ENCODE peak calls at places on chromosome X, in six cellular contexts. J, Z, K, U, B and M are unnamed samples.

GRCh38 chrX:17405225-17405969 is 30.4 kb downstream of the NHS start:
- DNase-seq in J (no peak), Z (peak), K (no peak), U (no peak), B (no peak), M (peak)

GRCh38 chrX:71537743-71538142 is 4.8 kb downstream of the OGT start:
- DNase-seq in J (no peak), Z (no peak), K (no peak), U (no peak), B (no peak), M (no peak)

GRCh38 chrX:85114776-85115175 is 111.1 kb downstream of the APOOL start:
- DNase-seq in J (no peak), Z (no peak), K (no peak), U (no peak), B (no peak), M (no peak)

GRCh38 chrX:3811331-3812311 is 98.2 kb upstream of the PRKX start:
- DNase-seq in J (no peak), Z (peak), K (no peak), U (peak), B (peak), M (peak)

GRCh38 chrX:40908026-40908425 is 172.7 kb upstream of the MED14 start:
- DNase-seq in J (no peak), Z (no peak), K (no peak), U (no peak), B (no peak), M (no peak)

GRCh38 chrX:10341309-10341708 is 184.5 kb downstream of the CLCN4 start:
- DNase-seq in J (no peak), Z (no peak), K (no peak), U (no peak), B (no peak), M (no peak)

GRCh38 chrX:152637649-152638442 is at the start of gene GABRQ:
- DNase-seq in J (no peak), Z (no peak), K (no peak), U (no peak), B (no peak), M (no peak)

GRCh38 chrX:71823391-71824057 is 60.4 kb downstream of the CXorf49B start:
- DNase-seq in J (no peak), Z (no peak), K (no peak), U (no peak), B (no peak), M (no peak)

GRCh38 chrX:139931646-139932076 is 1.2 kb downstream of the ATP11C start:
- DNase-seq in J (no peak), Z (no peak), K (no peak), U (peak), B (no peak), M (no peak)

GRCh38 chrX:88940904-88941303 is 193.9 kb downstream of the CPXCR1 start:
- DNase-seq in J (no peak), Z (no peak), K (no peak), U (no peak), B (no peak), M (no peak)

GRCh38 chrX:110847334-110847733 is 51.7 kb upstream of the CHRDL1 start:
- DNase-seq in J (no peak), Z (peak), K (no peak), U (peak), B (no peak), M (peak)

GRCh38 chrX:153592091-153592833 is 6.7 kb downstream of the CCNQ start:
- DNase-seq in J (no peak), Z (no peak), K (no peak), U (no peak), B (no peak), M (no peak)

GRCh38 chrX:40511258-40511657 is 69.5 kb upstream of the ATP6AP2 start:
- DNase-seq in J (no peak), Z (no peak), K (no peak), U (no peak), B (no peak), M (no peak)

GRCh38 chrX:39692796-39693195 is 405.0 kb downstream of the BCOR start:
- DNase-seq in J (no peak), Z (no peak), K (no peak), U (no peak), B (no peak), M (no peak)

GRCh38 chrX:119512145-119512800 is 44.0 kb downstream of the SLC25A5 start:
- DNase-seq in J (peak), Z (peak), K (peak), U (peak), B (peak), M (peak)

GRCh38 chrX:133364201-133364600 is 51.1 kb downstream of the GPC4 start:
- DNase-seq in J (no peak), Z (no peak), K (no peak), U (no peak), B (no peak), M (no peak)

GRCh38 chrX:152588206-152588605 is 49.5 kb upstream of the GABRQ start:
- DNase-seq in J (no peak), Z (no peak), K (no peak), U (no peak), B (no peak), M (no peak)

GRCh38 chrX:124035657-124036056 is 74.2 kb downstream of the STAG2 start:
- DNase-seq in J (no peak), Z (no peak), K (no peak), U (no peak), B (no peak), M (no peak)

GRCh38 chrX:132119283-132119682 is 8.5 kb downstream of the FRMD7 start:
- DNase-seq in J (no peak), Z (no peak), K (no peak), U (no peak), B (no peak), M (no peak)

GRCh38 chrX:120791013-120791643 is 84.5 kb downstream of the CT47B1 start:
- DNase-seq in J (peak), Z (peak), K (peak), U (no peak), B (peak), M (peak)

GRCh38 chrX:110316351-110317078 is 1.4 kb downstream of the AMMECR1 start:
- DNase-seq in J (no peak), Z (no peak), K (no peak), U (no peak), B (no peak), M (no peak)

GRCh38 chrX:151974336-151975227 is at the start of gene GABRE:
- DNase-seq in J (peak), Z (peak), K (peak), U (peak), B (peak), M (no peak)

GRCh38 chrX:67296395-67296794 is 247.4 kb upstream of the AR start:
- DNase-seq in J (no peak), Z (no peak), K (no peak), U (no peak), B (no peak), M (no peak)

GRCh38 chrX:29587107-29587506 is 628.3 kb upstream of the MAGEB2 start:
- DNase-seq in J (no peak), Z (no peak), K (no peak), U (no peak), B (no peak), M (no peak)

GRCh38 chrX:140292188-140292587 is 212.7 kb downstream of the SOX3 start:
- DNase-seq in J (no peak), Z (no peak), K (no peak), U (no peak), B (no peak), M (no peak)

GRCh38 chrX:149527705-149528104 is 13.1 kb upstream of the EOLA1 start:
- DNase-seq in J (no peak), Z (peak), K (no peak), U (no peak), B (no peak), M (peak)

GRCh38 chrX:1658083-1658463 is 43.2 kb downstream of the ASMT start:
- DNase-seq in J (no peak), Z (no peak), K (peak), U (no peak), B (no peak), M (no peak)

GRCh38 chrX:110358548-110358947 is at the start of gene RTL9:
- DNase-seq in J (no peak), Z (no peak), K (no peak), U (no peak), B (no peak), M (no peak)

GRCh38 chrX:117972681-117973080 is 143.9 kb downstream of the KLHL13 start:
- DNase-seq in J (no peak), Z (no peak), K (no peak), U (no peak), B (no peak), M (no peak)

GRCh38 chrX:12701625-12702024 is 89.6 kb upstream of the PRPS2 start:
- DNase-seq in J (peak), Z (peak), K (no peak), U (peak), B (peak), M (peak)

GRCh38 chrX:97995834-97996233 is 1112.1 kb downstream of the RPA4 start:
- DNase-seq in J (no peak), Z (no peak), K (no peak), U (no peak), B (no peak), M (no peak)
- TF ChIP-seq CTCF in J (no peak), Z (no peak), K (no peak), U (no peak), B (no peak), M (no peak)

GRCh38 chrX:15570145-15570544 is 30.6 kb downstream of the ACE2 start:
- DNase-seq in J (no peak), Z (no peak), K (no peak), U (no peak), B (no peak), M (no peak)

GRCh38 chrX:15566244-15566643 is 34.5 kb downstream of the ACE2 start:
- DNase-seq in J (no peak), Z (no peak), K (no peak), U (no peak), B (no peak), M (no peak)

GRCh38 chrX:15564981-15565579 is 35.7 kb downstream of the ACE2 start:
- DNase-seq in J (peak), Z (peak), K (peak), U (peak), B (peak), M (peak)

GRCh38 chrX:15567267-15567666 is 33.5 kb downstream of the ACE2 start:
- DNase-seq in J (no peak), Z (no peak), K (no peak), U (no peak), B (no peak), M (no peak)

DNA sequence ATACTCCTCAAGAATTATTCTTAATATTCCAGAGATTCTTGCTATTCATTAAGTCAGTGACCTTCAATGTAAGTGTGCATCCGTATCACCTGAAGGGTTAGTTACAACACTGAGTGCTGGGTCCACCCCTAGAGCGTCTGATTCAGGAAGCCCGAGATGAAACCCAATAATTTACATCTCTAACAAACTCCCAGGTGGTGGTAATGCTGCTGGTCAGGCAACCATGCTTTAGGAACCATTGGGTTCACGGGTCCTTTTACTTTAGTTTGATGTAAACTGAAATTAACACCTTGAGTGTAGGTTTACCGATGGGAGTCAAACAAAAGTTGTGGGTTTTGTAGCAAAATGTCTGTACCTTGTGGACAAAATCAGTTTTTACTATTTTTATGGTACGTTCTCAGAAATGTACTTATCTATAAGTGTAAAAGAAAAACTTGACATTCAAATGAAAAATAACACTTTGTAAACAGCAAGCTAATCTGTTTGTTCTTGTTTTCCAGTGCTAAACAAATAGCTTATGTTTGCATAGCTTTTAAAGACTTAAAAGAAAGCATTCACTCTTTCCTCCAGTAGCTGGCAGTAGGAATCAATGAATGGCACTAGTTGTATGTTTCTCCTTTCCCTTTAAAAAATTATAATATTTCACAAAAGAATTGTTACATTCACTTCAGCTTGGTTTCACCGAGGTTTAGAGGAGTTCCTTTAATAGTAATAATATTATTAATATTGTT is 32.7 kb downstream of the ACE2 start:
- DNase-seq in J (no peak), Z (no peak), K (no peak), U (no peak), B (no peak), M (no peak)
- TF ChIP-seq CTCF in J (no peak), Z (peak), K (no peak), U (no peak), B (no peak), M (peak)

GRCh38 chrX:74458738-74459137 is 37.4 kb downstream of the SLC16A2 start:
- DNase-seq in J (no peak), Z (peak), K (no peak), U (no peak), B (no peak), M (peak)
- TF ChIP-seq CTCF in J (no peak), Z (no peak), K (no peak), U (no peak), B (no peak), M (peak)

DNA sequence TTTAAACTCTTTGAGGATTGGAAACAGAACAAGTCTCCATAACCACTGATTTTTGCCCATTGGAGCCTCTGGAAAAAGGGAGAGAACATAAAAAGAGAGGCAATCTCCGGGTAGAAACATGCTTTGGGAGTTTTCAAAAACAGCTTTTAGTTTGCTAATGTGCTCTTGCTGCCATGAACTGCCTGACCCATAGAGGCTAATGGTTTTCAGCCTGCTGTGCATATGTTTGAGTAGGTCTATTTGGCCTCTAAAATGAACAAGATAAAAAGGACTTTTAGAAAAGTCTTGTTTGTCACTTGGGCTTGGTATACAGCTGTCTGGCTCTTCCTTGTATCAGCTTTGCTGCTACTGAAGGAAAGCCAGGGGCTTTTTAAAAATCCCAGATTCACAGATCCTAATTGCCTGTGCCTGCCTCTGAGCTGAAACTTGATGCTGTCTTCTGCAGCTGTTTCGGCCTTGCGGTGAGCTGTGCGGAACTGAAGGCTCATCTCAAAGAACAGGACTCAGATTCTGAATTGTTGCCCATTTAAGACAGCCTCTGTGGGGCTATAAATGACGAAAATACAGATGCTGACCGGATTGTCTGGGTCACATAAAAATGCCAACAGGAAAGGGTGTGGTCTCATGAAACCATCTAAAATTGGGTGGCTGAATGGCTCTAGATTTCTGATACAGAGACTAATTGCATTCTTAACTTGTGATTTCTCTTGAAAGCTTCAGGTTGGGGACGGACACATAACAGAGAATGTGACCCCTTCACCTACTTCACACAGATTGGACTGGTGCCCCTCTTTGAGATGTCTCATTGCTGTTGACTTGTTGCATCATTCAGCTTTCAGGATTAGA is 18.4 kb upstream of the ZNF41 start:
- DNase-seq in J (no peak), Z (peak), K (no peak), U (no peak), B (no peak), M (peak)
- TF ChIP-seq CTCF in J (no peak), Z (no peak), K (no peak), U (no peak), B (no peak), M (no peak)

GRCh38 chrX:129759576-129760061 is 20.1 kb upstream of the SASH3 start:
- DNase-seq in J (no peak), Z (peak), K (no peak), U (no peak), B (no peak), M (peak)
- TF ChIP-seq CTCF in J (no peak), Z (no peak), K (no peak), U (no peak), B (no peak), M (no peak)